ENCODE peak calls at places on chromosomes 12 and 14, in eight cellular contexts. C is OCI-LY7, Q is MM.1S, F is transverse colon, M is AG04450, O is cardiac muscle cell, B is heart left ventricle, T is left lung. W is an unnamed sample.
A peak's percentile ranks its signal among the peaks of the same experiment; 100 is the strongest.

GRCh38 chr12:92272301-92272964 is 126.8 kb upstream of the BTG1 start:
- DNase-seq in C (no peak), Q (no peak), F (no peak), M (no peak), O (no peak), B (no peak), T (peak; percentile 24), W (no peak)

GRCh38 chr14:98014851-98015615 is 1217.9 kb downstream of the VRK1 start:
- DNase-seq in C (no peak), Q (no peak), F (no peak), M (no peak), O (no peak), B (no peak), T (no peak), W (no peak)

GRCh38 chr14:88025350-88025749 is 20.4 kb downstream of the GPR65 start:
- DNase-seq in C (no peak), Q (no peak), F (no peak), M (no peak), O (no peak), B (no peak), T (no peak), W (no peak)

GRCh38 chr12:106629797-106630669 is 47.2 kb downstream of the RFX4 start:
- DNase-seq in C (no peak), Q (no peak), F (no peak), M (no peak), O (peak; percentile 43), B (no peak), T (no peak), W (no peak)

GRCh38 chr14:50806241-50806933 is 24.6 kb downstream of the NIN start:
- DNase-seq in C (no peak), Q (no peak), F (no peak), M (no peak), O (no peak), B (no peak), T (no peak), W (no peak)

GRCh38 chr14:38207830-38208815 is at the start of gene SSTR1:
- DNase-seq in C (no peak), Q (no peak), F (peak; percentile 89), M (no peak), O (peak; percentile 16), B (no peak), T (peak; percentile 74), W (no peak)

GRCh38 chr12:4282103-4282891 is 8.7 kb downstream of the CCND2 start:
- DNase-seq in C (no peak), Q (no peak), F (no peak), M (no peak), O (no peak), B (no peak), T (no peak), W (no peak)

GRCh38 chr14:50023671-50024490 is 92.5 kb downstream of the VCPKMT start:
- DNase-seq in C (no peak), Q (no peak), F (no peak), M (no peak), O (peak; percentile 67), B (no peak), T (no peak), W (no peak)

GRCh38 chr14:69610859-69611263 is 535 bp upstream of the SUSD6 start:
- DNase-seq in C (no peak), Q (no peak), F (no peak), M (no peak), O (no peak), B (no peak), T (no peak), W (no peak)

GRCh38 chr12:52945389-52946232 is 3.3 kb upstream of the KRT18 start:
- DNase-seq in C (no peak), Q (no peak), F (peak; percentile 44), M (peak; percentile 21), O (peak; percentile 85), B (no peak), T (no peak), W (no peak)

GRCh38 chr14:91029451-91030217 is 30.8 kb downstream of the RPS6KA5 start:
- DNase-seq in C (no peak), Q (no peak), F (no peak), M (no peak), O (no peak), B (no peak), T (no peak), W (no peak)

DNA sequence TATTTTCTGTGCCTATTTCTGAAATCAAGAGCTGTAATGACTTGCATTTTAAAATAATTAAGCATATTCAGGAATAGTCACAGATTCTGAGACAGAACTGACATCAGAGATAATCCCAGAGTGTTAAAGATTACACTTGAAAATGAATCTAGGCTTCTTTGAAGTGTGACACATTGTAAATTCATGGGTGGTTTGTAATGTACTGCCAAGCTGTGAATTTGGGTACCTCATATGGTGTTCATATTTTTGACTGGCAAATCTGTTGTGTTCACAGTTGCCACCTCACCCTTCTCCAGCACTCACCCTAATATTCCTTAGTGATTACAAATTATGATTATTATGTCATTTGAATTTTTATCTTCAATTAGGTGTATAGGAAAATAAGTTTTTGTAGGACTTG is 78.5 kb upstream of the CSRP2 start:
- DNase-seq in C (no peak), Q (no peak), F (no peak), M (no peak), O (no peak), B (no peak), T (no peak), W (no peak)
- H3K27ac ChIP-seq in C (no peak overlapping the region), Q (no peak overlapping the region), F (no peak overlapping the region), M (no peak overlapping the region), O (no peak overlapping the region), B (no peak overlapping the region), T (no peak overlapping the region), W (no peak overlapping the region)

DNA sequence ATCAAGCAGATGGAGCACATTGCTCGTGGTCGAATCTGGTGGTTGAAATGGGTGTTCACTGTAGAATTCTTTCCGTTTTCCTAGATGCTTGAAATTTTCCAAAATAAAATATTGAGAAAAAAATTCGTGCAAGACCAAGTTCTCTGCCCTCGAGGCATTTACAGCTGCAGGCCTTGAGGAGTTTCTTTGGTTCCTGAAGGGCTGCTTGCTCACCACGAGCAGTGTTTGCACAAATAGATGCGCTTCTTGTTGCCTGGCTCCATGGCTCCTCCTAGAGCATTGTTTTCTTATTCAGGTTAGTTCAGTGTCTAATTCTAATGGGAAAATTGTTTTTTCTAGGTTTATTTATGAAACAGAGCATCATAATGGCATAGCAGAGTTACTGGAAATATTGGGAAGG is 74.5 kb upstream of the DYNC1H1 start:
- DNase-seq in C (peak; percentile 39), Q (no peak), F (peak; percentile 5), M (no peak), O (peak; percentile 15), B (no peak), T (no peak), W (no peak)
- TF ChIP-seq CTCF in C (peak; percentile 56), Q (no peak), F (no peak), M (no peak), O (no peak), B (no peak), T (no peak), W (no peak)

DNA sequence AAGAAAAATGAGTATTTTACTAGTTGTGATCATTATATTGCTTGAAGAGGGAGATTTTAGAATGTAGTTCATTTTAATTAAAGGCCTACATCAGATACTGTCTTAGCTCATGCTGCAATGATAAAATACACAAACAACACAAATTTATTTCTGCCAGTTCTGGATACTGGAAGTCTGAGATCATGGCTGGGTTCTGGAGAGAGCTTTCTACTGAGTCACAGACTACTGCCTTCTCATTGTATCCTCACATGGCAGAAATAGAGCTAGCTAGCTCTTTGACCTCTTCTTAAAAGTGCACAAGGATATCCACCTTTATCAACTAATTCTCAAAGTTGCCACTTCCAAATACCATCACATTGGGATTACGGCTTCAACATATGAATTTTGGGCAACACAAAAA is 53.8 kb downstream of the MIS18BP1 start:
- DNase-seq in C (no peak), Q (no peak), F (no peak), M (no peak), O (peak; percentile 30), B (no peak), T (no peak), W (no peak)
- H3K27ac ChIP-seq in C (no peak overlapping the region), Q (no peak overlapping the region), F (no peak overlapping the region), M (no peak overlapping the region), O (peak overlapping the region; percentile 15), B (no peak overlapping the region), T (no peak overlapping the region), W (no peak overlapping the region)

GRCh38 chr12:98840325-98840724 is 195.2 kb downstream of the APAF1 start:
- DNase-seq in C (no peak), Q (no peak), F (no peak), M (no peak), O (no peak), B (no peak), T (no peak), W (no peak)

DNA sequence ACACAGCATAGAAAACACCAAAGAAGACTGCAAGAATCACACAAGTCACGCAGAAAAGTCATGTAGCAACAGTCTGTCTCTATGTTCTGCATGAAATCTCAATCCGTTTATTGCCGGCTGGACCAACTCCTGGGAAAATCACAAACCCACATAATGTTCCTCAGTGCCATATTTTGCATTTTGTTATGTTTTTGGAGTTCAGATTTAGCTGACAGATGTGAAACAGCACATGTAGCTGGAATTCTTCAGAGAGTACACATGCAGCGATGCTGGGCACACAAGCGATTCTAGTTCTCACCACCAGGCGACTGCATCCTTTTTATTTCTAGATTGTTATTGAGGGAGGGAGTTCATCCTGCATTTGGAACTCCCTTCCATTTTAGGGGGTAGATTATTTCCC is 193.2 kb downstream of the APAF1 start:
- DNase-seq in C (no peak), Q (no peak), F (no peak), M (no peak), O (no peak), B (no peak), T (no peak), W (no peak)
- TF ChIP-seq CTCF in C (no peak), Q (no peak), F (peak; percentile 4), M (peak; percentile 53), O (peak; percentile 36), B (no peak), T (no peak), W (peak; percentile 31)